ENCODE peak calls at places on chromosomes 3 and 15, in seven cellular contexts. Q, I, Y, C, B, V and N are unnamed samples.

GRCh38 chr3:171462224-171462623 is 2.0 kb upstream of the TNIK start:
- DNase-seq in Q (no peak), C (no peak), I (no peak), Y (no peak), V (no peak), B (no peak), N (no peak)

GRCh38 chr3:44883999-44884431 is 9.6 kb downstream of the TGM4 start:
- DNase-seq in B (no peak), I (no peak), C (no peak), Q (no peak), V (peak), Y (no peak), N (peak)

GRCh38 chr3:152304160-152304559 is 35.4 kb downstream of the MBNL1 start:
- DNase-seq in Y (no peak), V (no peak), B (no peak), C (no peak), Q (no peak), I (no peak), N (no peak)

GRCh38 chr15:39095218-39095879 is 485.5 kb upstream of the THBS1 start:
- DNase-seq in Q (no peak), B (peak), I (no peak), V (no peak), C (no peak), Y (no peak), N (no peak)

GRCh38 chr3:113719294-113719693 is 22.9 kb upstream of the USF3 start:
- DNase-seq in C (no peak), Q (no peak), B (no peak), V (no peak), Y (no peak), I (no peak), N (no peak)

GRCh38 chr3:131819656-131820055 is 215.2 kb downstream of the CPNE4 start:
- DNase-seq in V (no peak), Y (no peak), C (no peak), I (no peak), B (no peak), Q (no peak), N (no peak)

GRCh38 chr15:68699881-68700394 is 120.8 kb downstream of the ANP32A start:
- DNase-seq in I (no peak), Q (no peak), V (no peak), B (no peak), Y (peak), C (peak), N (no peak)

GRCh38 chr3:150377601-150378466 is 30.3 kb upstream of the TSC22D2 start:
- DNase-seq in I (no peak), C (no peak), B (no peak), Q (no peak), V (no peak), Y (no peak), N (no peak)

GRCh38 chr3:73768594-73769308 is 144.0 kb upstream of the PDZRN3 start:
- DNase-seq in Q (no peak), B (no peak), I (no peak), Y (no peak), C (no peak), V (peak), N (no peak)

GRCh38 chr15:59143281-59143680 is 38.3 kb downstream of the CCNB2 start:
- DNase-seq in Y (no peak), V (no peak), C (no peak), B (no peak), I (no peak), Q (no peak), N (no peak)

GRCh38 chr3:161600185-161600584 is 103.6 kb downstream of the OTOL1 start:
- DNase-seq in Q (no peak), V (no peak), C (no peak), Y (no peak), I (no peak), B (no peak), N (no peak)

GRCh38 chr3:140580746-140581145 is 97.1 kb upstream of the TRIM42 start:
- DNase-seq in V (no peak), B (no peak), C (no peak), Y (no peak), Q (no peak), I (no peak), N (no peak)

GRCh38 chr3:60742606-60743145 is 508.6 kb downstream of the FHIT start:
- DNase-seq in B (peak), Y (no peak), Q (no peak), I (no peak), C (no peak), V (peak), N (no peak)

GRCh38 chr3:109563149-109563548 is 225.8 kb upstream of the DPPA4 start:
- DNase-seq in I (no peak), Q (no peak), V (no peak), B (no peak), C (no peak), Y (no peak), N (no peak)

GRCh38 chr15:85019815-85020590 is 38.3 kb downstream of the PDE8A start:
- DNase-seq in Y (no peak), Q (no peak), B (no peak), C (no peak), V (peak), I (no peak), N (no peak)

GRCh38 chr3:21718161-21718765 is 32.7 kb downstream of the ZNF385D start:
- DNase-seq in B (no peak), C (no peak), Q (no peak), Y (no peak), V (peak), I (no peak), N (peak)

GRCh38 chr3:151203053-151203420 is at the start of gene GPR171:
- DNase-seq in Q (no peak), Y (no peak), I (no peak), V (no peak), C (no peak), B (no peak), N (no peak)

GRCh38 chr3:137524751-137525150 is 239.4 kb upstream of the SOX14 start:
- DNase-seq in B (no peak), C (no peak), V (no peak), Q (no peak), Y (no peak), I (no peak), N (no peak)

GRCh38 chr3:97421565-97421964 is 343.0 kb upstream of the ARL6 start:
- DNase-seq in Y (no peak), Q (no peak), I (no peak), C (no peak), V (no peak), B (no peak), N (no peak)

GRCh38 chr3:159761377-159761776 is 227.3 kb upstream of the IL12A start:
- DNase-seq in B (no peak), V (peak), I (no peak), C (peak), Y (peak), Q (no peak), N (no peak)

GRCh38 chr15:73944161-73945099 is 18.2 kb downstream of the LOXL1 start:
- DNase-seq in C (no peak), Y (no peak), Q (no peak), I (no peak), B (peak), V (no peak), N (no peak)

GRCh38 chr3:124281453-124282316 is 289.8 kb upstream of the ROPN1 start:
- DNase-seq in I (no peak), Q (no peak), B (peak), C (peak), Y (no peak), V (peak), N (no peak)
- TF ChIP-seq CTCF in I (no peak), Q (no peak), B (peak), C (peak), Y (peak), V (peak), N (peak)

DNA sequence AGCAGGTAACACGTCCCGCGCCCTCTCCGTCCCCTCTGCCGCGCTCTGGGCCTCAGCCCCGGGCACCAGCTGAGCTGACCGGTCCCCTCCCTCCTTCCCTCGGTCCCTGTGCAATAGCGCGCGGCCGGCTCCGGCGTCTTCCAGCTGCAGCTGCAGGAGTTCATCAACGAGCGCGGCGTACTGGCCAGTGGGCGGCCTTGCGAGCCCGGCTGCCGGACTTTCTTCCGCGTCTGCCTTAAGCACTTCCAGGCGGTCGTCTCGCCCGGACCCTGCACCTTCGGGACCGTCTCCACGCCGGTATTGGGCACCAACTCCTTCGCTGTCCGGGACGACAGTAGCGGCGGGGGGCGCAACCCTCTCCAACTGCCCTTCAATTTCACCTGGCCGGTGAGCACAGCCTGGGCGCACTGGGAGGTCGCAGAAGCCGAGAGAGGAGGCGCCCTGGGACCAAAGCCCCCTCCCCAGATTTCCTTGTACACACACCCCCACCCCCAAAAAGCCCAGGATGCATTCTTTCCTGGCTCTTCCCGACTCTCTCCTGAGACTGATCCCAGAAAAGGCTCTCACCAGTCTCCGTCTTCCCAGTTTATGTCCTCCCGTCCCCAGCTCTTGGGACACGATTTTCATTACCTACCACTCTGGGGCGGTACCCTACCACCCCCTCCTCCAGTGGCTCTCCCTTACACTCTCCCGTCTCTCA is 740 bp downstream of the DLL4 start:
- DNase-seq in Y (peak), C (peak), V (peak), B (peak), I (no peak), Q (peak), N (no peak)
- H3K4me3 ChIP-seq in Y (peak), C (peak), V (peak), B (peak), I (peak), Q (peak), N (peak)

GRCh38 chr3:36909666-36910065 is 35.2 kb downstream of the TRANK1 start:
- DNase-seq in Y (no peak), B (no peak), V (no peak), Q (no peak), C (no peak), I (no peak), N (no peak)
- H3K27ac ChIP-seq in Y (no peak), B (no peak), V (no peak), Q (no peak), C (no peak), I (no peak), N (no peak)

GRCh38 chr3:79002465-79003372 is 765.1 kb downstream of the ROBO1 start:
- DNase-seq in V (no peak), B (no peak), Y (no peak), Q (no peak), I (no peak), C (no peak), N (no peak)

GRCh38 chr3:79006077-79006476 is 761.7 kb downstream of the ROBO1 start:
- DNase-seq in C (no peak), B (no peak), Y (no peak), I (no peak), Q (no peak), V (no peak), N (no peak)

GRCh38 chr3:79005084-79005483 is 762.7 kb downstream of the ROBO1 start:
- DNase-seq in I (no peak), B (no peak), Q (no peak), Y (no peak), C (no peak), V (no peak), N (no peak)

GRCh38 chr3:79001255-79001654 is 766.5 kb downstream of the ROBO1 start:
- DNase-seq in Y (no peak), V (no peak), Q (no peak), I (no peak), C (no peak), B (no peak), N (no peak)

GRCh38 chr3:79003994-79004393 is 763.8 kb downstream of the ROBO1 start:
- DNase-seq in I (no peak), Q (no peak), B (no peak), Y (no peak), V (no peak), C (no peak), N (no peak)
- TF ChIP-seq CTCF in I (no peak), Q (no peak), B (no peak), Y (no peak), V (no peak), C (peak), N (no peak)

DNA sequence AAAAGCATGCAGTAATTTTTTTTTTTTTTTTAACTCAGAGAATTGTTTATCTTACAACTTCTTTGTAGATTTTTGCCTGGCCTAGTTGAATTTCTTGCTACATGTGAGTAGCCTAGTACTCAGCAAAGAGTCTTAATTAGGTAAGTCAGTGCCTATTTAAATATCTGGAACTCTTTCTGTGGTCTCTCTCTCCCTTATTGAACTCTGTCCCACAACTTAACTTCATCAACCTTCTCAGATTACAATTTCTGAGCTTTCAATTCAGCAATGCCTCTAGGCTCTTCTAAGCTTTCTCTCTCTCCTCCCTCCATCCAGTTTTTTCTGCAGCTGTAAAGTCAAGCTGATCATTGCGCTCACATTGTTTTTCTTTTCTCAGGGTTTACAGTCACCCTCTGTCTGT is 517.6 kb upstream of the ROBO1 start:
- DNase-seq in B (peak), C (no peak), I (no peak), V (peak), Q (no peak), Y (no peak), N (no peak)
- H3K4me3 ChIP-seq in B (no peak), C (no peak), I (no peak), V (no peak), Q (no peak), Y (no peak), N (no peak)